ENCODE peak calls at places on chromosomes 3 and 15, in seven cellular contexts. W is body of pancreas, B is brain microvascular endothelial cell, S is neural progenitor cell, X is heart left ventricle, E is adrenal gland, Q is lower lobe of right lung. R is an unnamed sample. For H3K27me3, the result is how much of the 10 kb centered on the place peaks cover.

GRCh38 chr3:150956376-150956775 is 16.2 kb downstream of the CLRN1 start:
- DNase-seq in B (peak), E (peak), S (no peak), X (no peak), W (no peak), Q (no peak), R (no peak)

GRCh38 chr3:166663194-166663593 is 716.9 kb downstream of the ZBBX start:
- DNase-seq in W (no peak), E (no peak), Q (no peak), S (no peak), B (no peak), X (no peak), R (no peak)

GRCh38 chr3:28808068-28808467 is 459.4 kb upstream of the AZI2 start:
- DNase-seq in B (no peak), S (no peak), X (no peak), Q (no peak), E (no peak), W (no peak), R (no peak)

GRCh38 chr3:149367021-149367840 is 10.2 kb downstream of the TM4SF1 start:
- DNase-seq in B (peak), Q (no peak), E (peak), W (peak), S (no peak), X (no peak), R (no peak)

GRCh38 chr15:64905119-64905831 is 6.4 kb upstream of the ANKDD1A start:
- DNase-seq in X (peak), S (peak), E (peak), W (peak), Q (peak), B (peak), R (peak)

GRCh38 chr15:86550075-86550474 is 470.4 kb downstream of the AGBL1 start:
- DNase-seq in W (no peak), B (no peak), S (no peak), Q (no peak), X (no peak), E (no peak), R (no peak)

GRCh38 chr3:23594066-23594465 is 211.7 kb upstream of the UBE2E1 start:
- DNase-seq in E (no peak), B (peak), W (no peak), Q (no peak), X (no peak), S (no peak), R (no peak)

GRCh38 chr3:124878561-124879394 is 8.4 kb downstream of the ITGB5 start:
- DNase-seq in E (peak), Q (no peak), X (peak), S (no peak), B (peak), W (peak), R (no peak)

GRCh38 chr3:129441215-129441614 is 1.2 kb downstream of the IFT122 start:
- DNase-seq in X (no peak), Q (no peak), W (no peak), B (no peak), S (no peak), E (no peak), R (no peak)

GRCh38 chr3:106281231-106281630 is 412.4 kb upstream of the CBLB start:
- DNase-seq in Q (no peak), B (peak), E (no peak), W (no peak), S (no peak), X (no peak), R (no peak)

GRCh38 chr3:28924744-28925360 is 356.0 kb upstream of the RBMS3 start:
- DNase-seq in B (peak), E (no peak), S (no peak), Q (no peak), X (no peak), W (no peak), R (no peak)

GRCh38 chr3:127409421-127410136 is 121.7 kb upstream of the PRR20G start:
- DNase-seq in X (no peak), E (no peak), W (no peak), Q (no peak), S (no peak), B (no peak), R (no peak)

GRCh38 chr3:98812851-98813374 is 49.8 kb downstream of the ST3GAL6 start:
- DNase-seq in W (peak), X (no peak), B (no peak), E (no peak), S (peak), Q (peak), R (peak)

GRCh38 chr3:78116874-78117273 is 1077.0 kb downstream of the ROBO2 start:
- DNase-seq in Q (no peak), E (no peak), B (peak), W (no peak), X (no peak), S (no peak), R (no peak)

GRCh38 chr3:49199244-49199899 is 28.0 kb downstream of the KLHDC8B start:
- DNase-seq in S (no peak), B (peak), E (peak), X (peak), W (peak), Q (peak), R (peak)

GRCh38 chr3:191499307-191500125 is 38.6 kb downstream of the PYDC2 start:
- DNase-seq in Q (no peak), B (peak), S (peak), W (peak), X (peak), E (peak), R (peak)

GRCh38 chr15:78623786-78624497 is 3.1 kb upstream of the CHRNA3 start:
- DNase-seq in Q (no peak), B (no peak), E (no peak), W (no peak), S (no peak), X (no peak), R (no peak)

GRCh38 chr15:37115538-37115937 is 15.2 kb upstream of the MEIS2 start:
- DNase-seq in Q (no peak), B (no peak), X (no peak), W (no peak), E (no peak), S (no peak), R (no peak)

GRCh38 chr3:28745904-28746617 is 397.4 kb upstream of the AZI2 start:
- DNase-seq in B (peak), X (no peak), S (no peak), Q (no peak), W (no peak), E (no peak), R (no peak)

GRCh38 chr15:74727727-74728126 is 2.4 kb upstream of the CYP1A1 start:
- DNase-seq in Q (no peak), W (no peak), X (peak), E (peak), B (no peak), S (no peak), R (peak)

GRCh38 chr3:156489462-156489911 is 65.4 kb downstream of the SSR3 start:
- DNase-seq in X (no peak), W (no peak), S (no peak), Q (no peak), E (no peak), B (no peak), R (no peak)

GRCh38 chr3:87136066-87136596 is 91.0 kb upstream of the CHMP2B start:
- DNase-seq in Q (no peak), W (no peak), S (no peak), X (no peak), B (no peak), E (no peak), R (no peak)

GRCh38 chr3:33920511-33920910 is 122.1 kb downstream of the PDCD6IP start:
- DNase-seq in Q (no peak), S (no peak), B (no peak), W (no peak), E (no peak), X (no peak), R (no peak)

GRCh38 chr3:21216598-21216997 is 534.4 kb downstream of the ZNF385D start:
- DNase-seq in X (no peak), B (peak), W (no peak), Q (no peak), E (no peak), S (peak), R (no peak)

GRCh38 chr3:71542548-71543370 is 40.8 kb downstream of the FOXP1 start:
- DNase-seq in S (no peak), X (peak), B (peak), E (peak), W (peak), Q (peak), R (no peak)

GRCh38 chr3:169362261-169362660 is 301.3 kb downstream of the MECOM start:
- DNase-seq in Q (no peak), B (no peak), W (peak), S (no peak), X (no peak), E (peak), R (peak)

GRCh38 chr3:158103131-158103955 is 2.9 kb downstream of the SHOX2 start:
- DNase-seq in W (no peak), X (no peak), S (peak), B (no peak), Q (peak), E (no peak), R (peak)

GRCh38 chr3:52339612-52340011 is 23.5 kb downstream of the DNAH1 start:
- DNase-seq in W (peak), B (peak), S (peak), Q (no peak), X (no peak), E (peak), R (peak)

GRCh38 chr3:35673017-35673416 is 33.7 kb downstream of the ARPP21 start:
- DNase-seq in W (no peak), S (no peak), E (no peak), Q (no peak), X (no peak), B (no peak), R (no peak)

GRCh38 chr3:158830391-158830790 is 28.5 kb downstream of the MFSD1 start:
- DNase-seq in B (no peak), Q (no peak), X (no peak), S (no peak), W (no peak), E (no peak), R (no peak)

GRCh38 chr3:37969601-37970100 is 20.9 kb upstream of the VILL start:
- DNase-seq in B (no peak), X (no peak), E (no peak), W (no peak), S (no peak), Q (no peak), R (no peak)

GRCh38 chr3:112364291-112364690 is 31.3 kb downstream of the CD200 start:
- DNase-seq in E (no peak), B (no peak), W (no peak), X (no peak), S (no peak), Q (no peak), R (no peak)

DNA sequence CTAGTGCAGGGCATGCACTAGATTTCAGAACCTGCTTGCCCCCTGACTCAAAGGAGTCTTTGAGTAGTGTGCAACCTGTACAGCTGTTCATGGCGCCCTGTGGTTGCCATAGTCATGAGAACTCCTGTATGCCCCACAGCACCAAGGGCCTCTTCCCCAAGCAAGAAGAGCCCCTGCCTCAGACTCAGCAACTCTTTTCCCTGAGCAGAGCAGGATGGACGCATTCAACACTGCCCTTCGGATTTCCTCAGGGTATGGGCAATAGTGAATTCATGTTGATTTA is 89.7 kb upstream of the KLF13 start:
- DNase-seq in B (no peak), S (no peak), W (no peak), E (no peak), X (no peak), Q (no peak), R (no peak)
- H3K27ac ChIP-seq in B (no peak), S (no peak), W (no peak), E (no peak), X (peak), Q (no peak), R (peak)

GRCh38 chr15:60214201-60214600 is 183.6 kb downstream of the ANXA2 start:
- DNase-seq in E (no peak), W (no peak), X (no peak), B (no peak), S (no peak), Q (no peak), R (no peak)

GRCh38 chr15:60217161-60217560 is 180.6 kb downstream of the ANXA2 start:
- DNase-seq in Q (no peak), E (no peak), S (no peak), W (no peak), B (no peak), X (no peak), R (no peak)

GRCh38 chr15:60212536-60212935 is 185.2 kb downstream of the ANXA2 start:
- DNase-seq in E (no peak), B (peak), S (peak), X (no peak), Q (no peak), W (no peak), R (no peak)

GRCh38 chr15:60213377-60214010 is 184.3 kb downstream of the ANXA2 start:
- DNase-seq in S (no peak), X (no peak), B (no peak), Q (no peak), E (no peak), W (no peak), R (no peak)

GRCh38 chr15:60215225-60215963 is 182.4 kb downstream of the ANXA2 start:
- DNase-seq in B (no peak), Q (no peak), E (no peak), W (no peak), S (no peak), X (no peak), R (no peak)
- H3K27me3 ChIP-seq in B (under half), Q (under half), E (under half), W (under half), S (under half), X (under half), R (under half)

DNA sequence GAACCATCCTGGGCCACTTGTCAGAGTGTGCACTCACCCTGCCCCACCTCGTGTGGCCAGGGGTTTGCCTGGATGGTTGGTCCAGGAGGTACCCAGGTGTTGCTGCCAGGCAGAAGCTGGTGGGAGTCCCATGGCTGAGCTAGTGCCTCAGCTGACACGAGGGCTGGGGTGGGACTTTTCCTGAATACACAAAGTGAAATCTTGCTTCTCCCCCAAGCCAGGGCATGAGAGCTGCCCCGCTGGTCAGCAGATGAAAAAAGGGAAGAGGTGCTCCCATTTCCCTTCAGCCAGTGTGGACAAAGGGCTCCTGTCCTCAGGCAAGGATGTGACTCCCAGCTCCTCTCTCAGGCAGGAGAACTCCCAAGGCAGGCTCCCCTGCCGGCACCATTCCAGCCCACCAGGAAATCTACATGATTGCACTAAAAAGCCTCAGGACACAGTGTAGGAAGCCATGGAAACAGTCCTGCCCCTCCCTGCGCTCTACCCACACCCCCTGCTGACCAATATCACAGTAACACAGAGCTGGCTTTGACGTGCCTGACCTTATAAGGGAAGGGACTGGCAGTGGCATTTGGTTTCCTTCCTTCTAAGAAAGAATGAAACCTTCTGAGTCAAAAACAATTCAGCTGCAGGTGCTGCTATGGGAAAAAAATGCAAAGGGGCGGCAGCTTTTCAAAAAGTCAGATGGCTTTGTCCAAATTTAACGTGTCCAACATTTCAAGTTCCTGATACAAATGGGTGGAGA is 33.9 kb downstream of the MYO5C start:
- DNase-seq in B (peak), W (peak), Q (peak), S (peak), E (peak), X (peak), R (peak)
- H3K27ac ChIP-seq in B (peak), W (peak), Q (peak), S (peak), E (no peak), X (peak), R (peak)

GRCh38 chr15:72406936-72407335 is 8.8 kb downstream of the TMEM202 start:
- DNase-seq in X (no peak), S (no peak), Q (no peak), B (no peak), E (no peak), W (no peak), R (no peak)

GRCh38 chr15:72398648-72399047 is 543 bp downstream of the TMEM202 start:
- DNase-seq in Q (no peak), X (no peak), B (no peak), W (no peak), S (no peak), E (no peak), R (no peak)

GRCh38 chr15:72402726-72403125 is 4.6 kb downstream of the TMEM202 start:
- DNase-seq in B (no peak), X (no peak), S (no peak), Q (no peak), W (no peak), E (no peak), R (no peak)

GRCh38 chr15:72404356-72404755 is 6.3 kb downstream of the TMEM202 start:
- DNase-seq in E (no peak), W (no peak), X (no peak), S (no peak), B (no peak), Q (no peak), R (no peak)
- H3K27me3 ChIP-seq in E (under half), W (under half), X (under half), S (half or more), B (under half), Q (under half), R (under half)

DNA sequence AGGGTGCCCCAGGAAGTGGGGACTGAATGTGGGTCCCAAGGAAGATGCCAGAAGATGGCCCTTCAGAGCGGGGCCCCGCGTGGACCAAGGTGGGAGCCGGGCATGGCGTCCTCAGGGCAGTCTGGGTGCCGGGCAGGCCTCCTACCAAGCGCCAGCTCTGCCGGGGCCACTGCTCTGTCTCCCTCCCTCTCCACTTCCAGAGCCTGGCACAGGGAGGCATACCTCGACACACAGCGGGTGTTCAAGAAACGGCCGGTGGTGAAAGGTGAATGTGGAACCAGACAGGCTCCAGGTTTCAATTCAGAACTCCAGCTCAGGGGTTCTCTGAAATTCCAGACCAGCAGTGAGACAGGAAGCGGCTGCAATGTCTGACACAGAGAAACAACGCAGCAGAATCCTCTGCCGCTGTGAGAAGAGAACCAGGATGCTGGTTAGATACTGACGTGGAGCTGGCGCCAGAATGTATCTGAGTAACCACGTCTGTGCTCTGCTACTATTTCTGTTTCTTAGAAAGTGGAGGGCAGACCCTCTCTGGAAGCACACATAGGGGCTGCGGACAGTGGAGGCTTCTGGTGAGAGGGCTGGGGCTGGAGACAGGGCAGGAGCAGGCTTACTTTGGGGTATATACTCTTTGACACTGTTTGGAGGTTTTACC is 12.8 kb downstream of the BFSP2 start:
- DNase-seq in Q (no peak), W (no peak), E (no peak), B (peak), S (no peak), X (no peak), R (no peak)
- H3K27ac ChIP-seq in Q (no peak), W (no peak), E (no peak), B (peak), S (peak), X (no peak), R (no peak)

GRCh38 chr3:14834121-14834520 is 15.4 kb downstream of the FGD5 start:
- DNase-seq in Q (no peak), W (no peak), S (no peak), B (no peak), X (no peak), E (no peak), R (no peak)
- H3K27me3 ChIP-seq in Q (under half), W (under half), S (under half), B (under half), X (under half), E (under half), R (under half)